ENCODE peak calls at places on chromosomes 6 and 20, in ten cellular contexts. F is AG04449, Q is foreskin fibroblast, U is AG04450, V is AG10803, X is breast epithelium, P is astrocyte, W is heart left ventricle, O is adrenal gland, K is nephron progenitor cell. E is an unnamed sample.
A peak's percentile ranks its signal among the peaks of the same experiment; 100 is the strongest.

GRCh38 chr6:160973311-160973710 is 18.3 kb upstream of the MAP3K4 start:
- DNase-seq in Q (peak; percentile 49), O (no peak), F (no peak), V (peak; percentile 81), U (no peak), X (no peak), W (peak; percentile 82), K (no peak), P (no peak), E (no peak)

GRCh38 chr6:56140090-56140489 is 107.3 kb downstream of the COL21A1 start:
- DNase-seq in F (no peak), Q (no peak), K (no peak), U (no peak), W (no peak), O (no peak), X (no peak), V (no peak), P (no peak), E (no peak)

GRCh38 chr6:34745277-34746103 is 11.8 kb upstream of the SNRPC start:
- DNase-seq in K (no peak), U (peak; percentile 7), F (peak; percentile 24), O (no peak), W (no peak), X (no peak), V (no peak), Q (no peak), P (peak; percentile 91), E (peak; percentile 84)

GRCh38 chr6:118578617-118579016 is 30.5 kb downstream of the PLN start:
- DNase-seq in U (no peak), F (no peak), X (no peak), P (no peak), W (no peak), K (no peak), O (no peak), V (no peak), Q (no peak), E (no peak)

GRCh38 chr6:4577406-4577805 is 198.8 kb upstream of the CDYL start:
- DNase-seq in V (peak; percentile 97), F (peak; percentile 95), K (no peak), X (no peak), W (no peak), O (no peak), P (peak; percentile 96), U (peak; percentile 97), Q (peak; percentile 65), E (peak; percentile 19)

GRCh38 chr20:51553897-51554504 is 11.5 kb upstream of the NFATC2 start:
- DNase-seq in V (peak; percentile 75), W (no peak), K (no peak), F (no peak), X (no peak), O (no peak), Q (peak; percentile 88), P (peak; percentile 60), U (no peak), E (no peak)

GRCh38 chr6:165925474-165926156 is 242.0 kb downstream of the TBXT start:
- DNase-seq in K (no peak), P (peak; percentile 8), F (no peak), Q (no peak), W (no peak), U (no peak), V (no peak), X (no peak), O (no peak), E (no peak)

GRCh38 chr6:35601331-35602132 is 87.2 kb downstream of the FKBP5 start:
- DNase-seq in V (peak; percentile 83), Q (peak; percentile 88), X (no peak), K (no peak), F (no peak), O (peak; percentile 87), P (peak; percentile 87), U (peak; percentile 88), W (peak; percentile 74), E (no peak)

GRCh38 chr6:73706971-73707370 is 11.0 kb downstream of the CD109 start:
- DNase-seq in K (no peak), U (no peak), P (no peak), W (no peak), Q (no peak), X (no peak), O (no peak), V (no peak), F (no peak), E (no peak)

GRCh38 chr6:158223926-158224325 is 55.8 kb downstream of the GTF2H5 start:
- DNase-seq in V (no peak), P (no peak), K (no peak), W (no peak), U (no peak), O (peak; percentile 39), Q (no peak), F (no peak), X (no peak), E (no peak)

GRCh38 chr6:158230967-158231550 is 62.9 kb downstream of the GTF2H5 start:
- DNase-seq in V (no peak), Q (no peak), U (no peak), X (no peak), P (no peak), F (no peak), K (no peak), O (no peak), W (no peak), E (no peak)

GRCh38 chr6:158225767-158226166 is 57.6 kb downstream of the GTF2H5 start:
- DNase-seq in P (no peak), O (no peak), W (no peak), F (no peak), V (no peak), K (no peak), U (no peak), X (no peak), Q (no peak), E (no peak)

GRCh38 chr6:158229823-158230222 is 61.7 kb downstream of the GTF2H5 start:
- DNase-seq in V (no peak), X (no peak), U (no peak), O (no peak), Q (no peak), K (no peak), W (no peak), P (no peak), F (no peak), E (no peak)

GRCh38 chr6:158226655-158227512 is 58.7 kb downstream of the GTF2H5 start:
- DNase-seq in Q (no peak), X (no peak), U (no peak), F (no peak), W (no peak), K (no peak), O (no peak), V (no peak), P (no peak), E (no peak)
- TF ChIP-seq CTCF in Q (no peak), X (no peak), U (no peak), F (no peak), W (no peak), K (no peak), O (no peak), V (no peak), P (no peak), E (no peak)

DNA sequence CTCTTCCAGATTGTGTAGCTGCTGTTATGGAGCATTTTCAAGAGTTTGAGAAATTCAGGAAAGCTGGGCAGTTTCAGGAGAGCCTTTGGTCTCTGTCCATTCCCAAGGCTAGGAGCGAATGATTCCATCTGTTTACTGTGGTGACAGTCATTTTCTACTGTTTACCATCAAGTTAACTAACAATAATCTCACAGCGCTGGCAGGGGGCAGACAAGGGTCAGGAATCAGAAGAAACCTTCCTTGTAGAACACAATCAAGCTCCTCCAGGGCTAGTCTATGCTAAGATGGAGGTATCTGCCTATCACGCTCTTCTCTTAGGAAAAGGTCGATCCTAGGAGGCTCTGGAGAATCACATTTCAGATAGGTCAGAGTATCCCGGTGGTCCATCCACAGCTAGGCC is 293.9 kb downstream of the KIF16B start:
- DNase-seq in U (no peak), W (no peak), X (no peak), F (no peak), Q (no peak), K (no peak), O (no peak), V (no peak), P (no peak), E (no peak)
- TF ChIP-seq CTCF in U (no peak), W (no peak), X (no peak), F (no peak), Q (no peak), K (no peak), O (no peak), V (peak; percentile 5), P (no peak), E (no peak)

GRCh38 chr6:46903175-46903574 is 18.6 kb downstream of the ADGRF5 start:
- DNase-seq in X (no peak), Q (no peak), K (no peak), P (no peak), W (peak; percentile 68), O (peak; percentile 64), U (no peak), F (no peak), V (no peak), E (no peak)
- TF ChIP-seq CTCF in X (no peak), Q (no peak), K (no peak), P (no peak), W (no peak), O (no peak), U (no peak), F (no peak), V (no peak), E (no peak)

DNA sequence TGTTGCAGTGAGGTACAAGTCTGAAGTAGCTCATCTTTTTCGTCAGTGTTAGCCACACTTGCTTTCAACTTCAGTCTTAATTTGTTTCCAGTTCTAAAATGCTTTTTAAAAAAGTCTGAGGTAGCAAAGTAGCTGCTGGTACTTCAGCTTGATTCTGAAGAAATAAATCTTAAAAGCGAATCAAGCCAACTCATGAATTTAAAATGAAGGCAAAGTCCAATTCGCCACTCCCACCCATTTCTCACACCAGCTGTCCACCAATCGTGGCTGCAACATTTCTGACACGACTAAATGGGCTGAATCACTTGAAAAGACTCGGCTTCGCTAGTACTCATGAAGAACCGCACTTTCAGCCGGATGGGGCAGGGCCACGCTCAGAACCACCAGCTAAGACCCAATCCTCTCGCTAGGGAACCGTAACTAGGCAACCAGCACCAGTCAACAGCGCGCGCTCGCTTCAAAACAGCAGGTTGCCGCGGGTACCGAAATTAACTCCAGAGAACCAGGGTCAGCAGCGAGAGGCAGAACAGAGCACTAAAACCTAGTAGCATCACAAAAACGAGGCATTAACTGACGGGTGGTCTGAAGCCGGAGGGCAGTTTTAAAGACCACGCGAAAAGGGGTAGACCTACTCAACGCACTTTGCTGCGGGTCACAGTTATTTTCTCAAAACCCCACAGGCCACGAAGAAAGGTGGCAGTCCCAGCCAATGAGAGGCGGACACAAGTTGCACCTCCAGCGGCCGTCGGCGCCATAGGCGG is 900 bp downstream of the BCLAF1 start:
- DNase-seq in X (peak; percentile 81), P (peak; percentile 95), F (peak; percentile 80), K (peak; percentile 59), U (peak; percentile 88), W (peak; percentile 81), V (peak; percentile 97), Q (peak; percentile 91), O (peak; percentile 96), E (peak; percentile 79)
- TF ChIP-seq CTCF in X (no peak), P (no peak), F (peak; percentile 24), K (peak; percentile 23), U (no peak), W (no peak), V (peak; percentile 23), Q (no peak), O (peak; percentile 47), E (no peak)

GRCh38 chr6:11788043-11788442 is 9.4 kb upstream of the ADTRP start:
- DNase-seq in Q (no peak), P (no peak), V (no peak), O (no peak), W (no peak), F (no peak), K (no peak), X (no peak), U (no peak), E (no peak)
- TF ChIP-seq CTCF in Q (no peak), P (no peak), V (no peak), O (no peak), W (no peak), F (no peak), K (no peak), X (no peak), U (no peak), E (no peak)